ENCODE peak calls at places on chromosomes 16 and 17, in eight cellular contexts. One of them, this sample, is unnamed.

GRCh38 chr16:47370536-47370935 is 90.3 kb downstream of the ITFG1 start:
- DNase-seq in AG20443: no peak
- DNase-seq in occipital lobe: no peak
- DNase-seq in stimulated activated CD8-positive, alpha-beta memory T cell treated with anti-CD3 and anti-CD28 coated beads, Interleukin-12 subunit alpha, Interleukin-12 subunit beta, amount 100 ng/mL, for 4 hours: no peak
- DNase-seq in hepatic stellate cell: no peak
- DNase-seq in hepatocyte: no peak
- DNase-seq in stimulated activated CD4-positive, alpha-beta T cell treated with anti-CD3 and anti-CD28 coated beads, Interleukin-4, amount 100 ng/mL, for 24 hours: no peak
- DNase-seq in naive B cell: no peak
- DNase-seq in this sample: no peak

GRCh38 chr16:4364196-4365013 is 7.2 kb upstream of the VASN start:
- DNase-seq in stimulated activated CD4-positive, alpha-beta T cell treated with anti-CD3 and anti-CD28 coated beads, Interleukin-4, amount 100 ng/mL, for 24 hours: no peak
- DNase-seq in AG20443: no peak
- DNase-seq in hepatocyte: no peak
- DNase-seq in naive B cell: no peak
- DNase-seq in hepatic stellate cell: no peak
- DNase-seq in occipital lobe: no peak
- DNase-seq in stimulated activated CD8-positive, alpha-beta memory T cell treated with anti-CD3 and anti-CD28 coated beads, Interleukin-12 subunit alpha, Interleukin-12 subunit beta, amount 100 ng/mL, for 4 hours: no peak
- DNase-seq in this sample: no peak

GRCh38 chr16:15915555-15916081 is 27.2 kb upstream of the CEP20 start:
- DNase-seq in occipital lobe: no peak
- DNase-seq in hepatic stellate cell: no peak
- DNase-seq in stimulated activated CD4-positive, alpha-beta T cell treated with anti-CD3 and anti-CD28 coated beads, Interleukin-4, amount 100 ng/mL, for 24 hours: no peak
- DNase-seq in stimulated activated CD8-positive, alpha-beta memory T cell treated with anti-CD3 and anti-CD28 coated beads, Interleukin-12 subunit alpha, Interleukin-12 subunit beta, amount 100 ng/mL, for 4 hours: no peak
- DNase-seq in hepatocyte: no peak
- DNase-seq in naive B cell: no peak
- DNase-seq in AG20443: no peak
- DNase-seq in this sample: no peak

GRCh38 chr17:17859909-17860760 is 23.3 kb upstream of the SREBF1 start:
- DNase-seq in naive B cell: peak; percentile 67
- DNase-seq in stimulated activated CD8-positive, alpha-beta memory T cell treated with anti-CD3 and anti-CD28 coated beads, Interleukin-12 subunit alpha, Interleukin-12 subunit beta, amount 100 ng/mL, for 4 hours: peak; percentile 49
- DNase-seq in stimulated activated CD4-positive, alpha-beta T cell treated with anti-CD3 and anti-CD28 coated beads, Interleukin-4, amount 100 ng/mL, for 24 hours: peak; percentile 73
- DNase-seq in AG20443: peak; percentile 89
- DNase-seq in hepatocyte: peak; percentile 79
- DNase-seq in occipital lobe: peak; percentile 46
- DNase-seq in hepatic stellate cell: peak; percentile 84
- DNase-seq in this sample: peak; percentile 77

GRCh38 chr16:7350801-7351200 is 18.2 kb downstream of the RBFOX1 start:
- DNase-seq in stimulated activated CD4-positive, alpha-beta T cell treated with anti-CD3 and anti-CD28 coated beads, Interleukin-4, amount 100 ng/mL, for 24 hours: no peak
- DNase-seq in AG20443: no peak
- DNase-seq in occipital lobe: no peak
- DNase-seq in hepatocyte: no peak
- DNase-seq in hepatic stellate cell: no peak
- DNase-seq in naive B cell: no peak
- DNase-seq in stimulated activated CD8-positive, alpha-beta memory T cell treated with anti-CD3 and anti-CD28 coated beads, Interleukin-12 subunit alpha, Interleukin-12 subunit beta, amount 100 ng/mL, for 4 hours: no peak
- DNase-seq in this sample: no peak

GRCh38 chr17:58710948-58711552 is 18.6 kb downstream of the RAD51C start:
- DNase-seq in naive B cell: peak; percentile 47
- DNase-seq in AG20443: peak; percentile 30
- DNase-seq in hepatic stellate cell: peak; percentile 15
- DNase-seq in occipital lobe: no peak
- DNase-seq in stimulated activated CD8-positive, alpha-beta memory T cell treated with anti-CD3 and anti-CD28 coated beads, Interleukin-12 subunit alpha, Interleukin-12 subunit beta, amount 100 ng/mL, for 4 hours: no peak
- DNase-seq in stimulated activated CD4-positive, alpha-beta T cell treated with anti-CD3 and anti-CD28 coated beads, Interleukin-4, amount 100 ng/mL, for 24 hours: peak; percentile 58
- DNase-seq in hepatocyte: peak; percentile 85
- DNase-seq in this sample: peak; percentile 49

GRCh38 chr16:180101-180920 is at the start of gene HBQ1:
- DNase-seq in AG20443: peak; percentile 89
- DNase-seq in occipital lobe: no peak
- DNase-seq in hepatic stellate cell: peak; percentile 72
- DNase-seq in stimulated activated CD4-positive, alpha-beta T cell treated with anti-CD3 and anti-CD28 coated beads, Interleukin-4, amount 100 ng/mL, for 24 hours: peak; percentile 30
- DNase-seq in naive B cell: peak; percentile 20
- DNase-seq in stimulated activated CD8-positive, alpha-beta memory T cell treated with anti-CD3 and anti-CD28 coated beads, Interleukin-12 subunit alpha, Interleukin-12 subunit beta, amount 100 ng/mL, for 4 hours: peak; percentile 27
- DNase-seq in hepatocyte: peak; percentile 66
- DNase-seq in this sample: peak; percentile 75

GRCh38 chr17:80457236-80457856 is 19.1 kb downstream of the NPTX1 start:
- DNase-seq in occipital lobe: no peak
- DNase-seq in stimulated activated CD8-positive, alpha-beta memory T cell treated with anti-CD3 and anti-CD28 coated beads, Interleukin-12 subunit alpha, Interleukin-12 subunit beta, amount 100 ng/mL, for 4 hours: no peak
- DNase-seq in naive B cell: no peak
- DNase-seq in hepatocyte: no peak
- DNase-seq in AG20443: no peak
- DNase-seq in stimulated activated CD4-positive, alpha-beta T cell treated with anti-CD3 and anti-CD28 coated beads, Interleukin-4, amount 100 ng/mL, for 24 hours: no peak
- DNase-seq in hepatic stellate cell: no peak
- DNase-seq in this sample: peak; percentile 34

GRCh38 chr17:52986056-52986662 is 827.6 kb upstream of the CA10 start:
- DNase-seq in hepatocyte: no peak
- DNase-seq in hepatic stellate cell: no peak
- DNase-seq in stimulated activated CD8-positive, alpha-beta memory T cell treated with anti-CD3 and anti-CD28 coated beads, Interleukin-12 subunit alpha, Interleukin-12 subunit beta, amount 100 ng/mL, for 4 hours: no peak
- DNase-seq in AG20443: no peak
- DNase-seq in occipital lobe: no peak
- DNase-seq in naive B cell: no peak
- DNase-seq in stimulated activated CD4-positive, alpha-beta T cell treated with anti-CD3 and anti-CD28 coated beads, Interleukin-4, amount 100 ng/mL, for 24 hours: no peak
- DNase-seq in this sample: no peak

GRCh38 chr17:2815781-2816185 is 19.5 kb downstream of the RAP1GAP2 start:
- DNase-seq in AG20443: no peak
- DNase-seq in stimulated activated CD8-positive, alpha-beta memory T cell treated with anti-CD3 and anti-CD28 coated beads, Interleukin-12 subunit alpha, Interleukin-12 subunit beta, amount 100 ng/mL, for 4 hours: no peak
- DNase-seq in stimulated activated CD4-positive, alpha-beta T cell treated with anti-CD3 and anti-CD28 coated beads, Interleukin-4, amount 100 ng/mL, for 24 hours: no peak
- DNase-seq in occipital lobe: no peak
- DNase-seq in hepatocyte: peak; percentile 64
- DNase-seq in naive B cell: no peak
- DNase-seq in hepatic stellate cell: no peak
- DNase-seq in this sample: no peak

GRCh38 chr16:56851671-56852400 is 13.2 kb upstream of the SLC12A3 start:
- DNase-seq in hepatocyte: no peak
- DNase-seq in hepatic stellate cell: no peak
- DNase-seq in AG20443: peak; percentile 43
- DNase-seq in stimulated activated CD8-positive, alpha-beta memory T cell treated with anti-CD3 and anti-CD28 coated beads, Interleukin-12 subunit alpha, Interleukin-12 subunit beta, amount 100 ng/mL, for 4 hours: no peak
- DNase-seq in naive B cell: no peak
- DNase-seq in stimulated activated CD4-positive, alpha-beta T cell treated with anti-CD3 and anti-CD28 coated beads, Interleukin-4, amount 100 ng/mL, for 24 hours: no peak
- DNase-seq in occipital lobe: no peak
- DNase-seq in this sample: no peak

GRCh38 chr17:58595194-58595792 is 80.9 kb upstream of the MTMR4 start:
- DNase-seq in hepatocyte: no peak
- DNase-seq in stimulated activated CD8-positive, alpha-beta memory T cell treated with anti-CD3 and anti-CD28 coated beads, Interleukin-12 subunit alpha, Interleukin-12 subunit beta, amount 100 ng/mL, for 4 hours: no peak
- DNase-seq in naive B cell: no peak
- DNase-seq in stimulated activated CD4-positive, alpha-beta T cell treated with anti-CD3 and anti-CD28 coated beads, Interleukin-4, amount 100 ng/mL, for 24 hours: no peak
- DNase-seq in occipital lobe: no peak
- DNase-seq in AG20443: no peak
- DNase-seq in hepatic stellate cell: no peak
- DNase-seq in this sample: no peak

GRCh38 chr16:57741660-57742191 is 6.2 kb downstream of the KATNB1 start:
- DNase-seq in stimulated activated CD4-positive, alpha-beta T cell treated with anti-CD3 and anti-CD28 coated beads, Interleukin-4, amount 100 ng/mL, for 24 hours: no peak
- DNase-seq in occipital lobe: no peak
- DNase-seq in hepatocyte: no peak
- DNase-seq in AG20443: no peak
- DNase-seq in stimulated activated CD8-positive, alpha-beta memory T cell treated with anti-CD3 and anti-CD28 coated beads, Interleukin-12 subunit alpha, Interleukin-12 subunit beta, amount 100 ng/mL, for 4 hours: no peak
- DNase-seq in naive B cell: no peak
- DNase-seq in hepatic stellate cell: no peak
- DNase-seq in this sample: no peak

GRCh38 chr16:21222495-21223337 is 10.8 kb upstream of the ANKS4B start:
- DNase-seq in hepatocyte: no peak
- DNase-seq in AG20443: no peak
- DNase-seq in naive B cell: no peak
- DNase-seq in stimulated activated CD8-positive, alpha-beta memory T cell treated with anti-CD3 and anti-CD28 coated beads, Interleukin-12 subunit alpha, Interleukin-12 subunit beta, amount 100 ng/mL, for 4 hours: no peak
- DNase-seq in occipital lobe: no peak
- DNase-seq in hepatic stellate cell: no peak
- DNase-seq in stimulated activated CD4-positive, alpha-beta T cell treated with anti-CD3 and anti-CD28 coated beads, Interleukin-4, amount 100 ng/mL, for 24 hours: no peak
- DNase-seq in this sample: no peak

GRCh38 chr17:155576-155975 is 18.2 kb downstream of the SCGB1C2 start:
- DNase-seq in stimulated activated CD8-positive, alpha-beta memory T cell treated with anti-CD3 and anti-CD28 coated beads, Interleukin-12 subunit alpha, Interleukin-12 subunit beta, amount 100 ng/mL, for 4 hours: no peak
- DNase-seq in AG20443: no peak
- DNase-seq in occipital lobe: no peak
- DNase-seq in naive B cell: no peak
- DNase-seq in hepatic stellate cell: no peak
- DNase-seq in hepatocyte: no peak
- DNase-seq in stimulated activated CD4-positive, alpha-beta T cell treated with anti-CD3 and anti-CD28 coated beads, Interleukin-4, amount 100 ng/mL, for 24 hours: no peak
- DNase-seq in this sample: no peak

GRCh38 chr17:56661906-56662305 is 68.4 kb downstream of the NOG start:
- DNase-seq in stimulated activated CD8-positive, alpha-beta memory T cell treated with anti-CD3 and anti-CD28 coated beads, Interleukin-12 subunit alpha, Interleukin-12 subunit beta, amount 100 ng/mL, for 4 hours: no peak
- DNase-seq in AG20443: no peak
- DNase-seq in stimulated activated CD4-positive, alpha-beta T cell treated with anti-CD3 and anti-CD28 coated beads, Interleukin-4, amount 100 ng/mL, for 24 hours: no peak
- DNase-seq in occipital lobe: no peak
- DNase-seq in hepatocyte: no peak
- DNase-seq in hepatic stellate cell: no peak
- DNase-seq in naive B cell: no peak
- DNase-seq in this sample: no peak

GRCh38 chr16:66553223-66553622 is 847 bp downstream of the CKLF start:
- DNase-seq in hepatic stellate cell: no peak
- DNase-seq in naive B cell: no peak
- DNase-seq in hepatocyte: no peak
- DNase-seq in stimulated activated CD8-positive, alpha-beta memory T cell treated with anti-CD3 and anti-CD28 coated beads, Interleukin-12 subunit alpha, Interleukin-12 subunit beta, amount 100 ng/mL, for 4 hours: no peak
- DNase-seq in occipital lobe: no peak
- DNase-seq in stimulated activated CD4-positive, alpha-beta T cell treated with anti-CD3 and anti-CD28 coated beads, Interleukin-4, amount 100 ng/mL, for 24 hours: no peak
- DNase-seq in AG20443: peak; percentile 16
- DNase-seq in this sample: no peak

GRCh38 chr17:1834378-1835149 is 4.8 kb downstream of the RPA1 start:
- DNase-seq in hepatocyte: no peak
- DNase-seq in AG20443: no peak
- DNase-seq in occipital lobe: no peak
- DNase-seq in hepatic stellate cell: no peak
- DNase-seq in stimulated activated CD8-positive, alpha-beta memory T cell treated with anti-CD3 and anti-CD28 coated beads, Interleukin-12 subunit alpha, Interleukin-12 subunit beta, amount 100 ng/mL, for 4 hours: no peak
- DNase-seq in naive B cell: no peak
- DNase-seq in stimulated activated CD4-positive, alpha-beta T cell treated with anti-CD3 and anti-CD28 coated beads, Interleukin-4, amount 100 ng/mL, for 24 hours: peak; percentile 58
- DNase-seq in this sample: peak; percentile 25

GRCh38 chr17:5630434-5630833 is 46.1 kb upstream of the NLRP1 start:
- DNase-seq in hepatocyte: no peak
- DNase-seq in AG20443: peak; percentile 81
- DNase-seq in stimulated activated CD4-positive, alpha-beta T cell treated with anti-CD3 and anti-CD28 coated beads, Interleukin-4, amount 100 ng/mL, for 24 hours: no peak
- DNase-seq in occipital lobe: no peak
- DNase-seq in hepatic stellate cell: peak; percentile 72
- DNase-seq in naive B cell: no peak
- DNase-seq in stimulated activated CD8-positive, alpha-beta memory T cell treated with anti-CD3 and anti-CD28 coated beads, Interleukin-12 subunit alpha, Interleukin-12 subunit beta, amount 100 ng/mL, for 4 hours: no peak
- DNase-seq in this sample: no peak

GRCh38 chr16:51121850-51122249 is 29.2 kb downstream of the SALL1 start:
- DNase-seq in stimulated activated CD8-positive, alpha-beta memory T cell treated with anti-CD3 and anti-CD28 coated beads, Interleukin-12 subunit alpha, Interleukin-12 subunit beta, amount 100 ng/mL, for 4 hours: no peak
- DNase-seq in occipital lobe: no peak
- DNase-seq in naive B cell: no peak
- DNase-seq in hepatic stellate cell: no peak
- DNase-seq in hepatocyte: no peak
- DNase-seq in stimulated activated CD4-positive, alpha-beta T cell treated with anti-CD3 and anti-CD28 coated beads, Interleukin-4, amount 100 ng/mL, for 24 hours: no peak
- DNase-seq in AG20443: no peak
- DNase-seq in this sample: no peak

GRCh38 chr16:57516176-57516725 is 20.1 kb downstream of the CCDC102A start:
- DNase-seq in stimulated activated CD8-positive, alpha-beta memory T cell treated with anti-CD3 and anti-CD28 coated beads, Interleukin-12 subunit alpha, Interleukin-12 subunit beta, amount 100 ng/mL, for 4 hours: no peak
- DNase-seq in stimulated activated CD4-positive, alpha-beta T cell treated with anti-CD3 and anti-CD28 coated beads, Interleukin-4, amount 100 ng/mL, for 24 hours: no peak
- DNase-seq in AG20443: no peak
- DNase-seq in hepatocyte: no peak
- DNase-seq in occipital lobe: no peak
- DNase-seq in hepatic stellate cell: no peak
- DNase-seq in naive B cell: no peak
- DNase-seq in this sample: no peak

GRCh38 chr17:81865733-81866439 is 5.3 kb downstream of the ARHGDIA start:
- DNase-seq in AG20443: no peak
- DNase-seq in naive B cell: no peak
- DNase-seq in hepatocyte: no peak
- DNase-seq in stimulated activated CD4-positive, alpha-beta T cell treated with anti-CD3 and anti-CD28 coated beads, Interleukin-4, amount 100 ng/mL, for 24 hours: no peak
- DNase-seq in occipital lobe: no peak
- DNase-seq in stimulated activated CD8-positive, alpha-beta memory T cell treated with anti-CD3 and anti-CD28 coated beads, Interleukin-12 subunit alpha, Interleukin-12 subunit beta, amount 100 ng/mL, for 4 hours: no peak
- DNase-seq in hepatic stellate cell: no peak
- DNase-seq in this sample: no peak

GRCh38 chr16:72428611-72429376 is 256.8 kb upstream of the PMFBP1 start:
- DNase-seq in stimulated activated CD4-positive, alpha-beta T cell treated with anti-CD3 and anti-CD28 coated beads, Interleukin-4, amount 100 ng/mL, for 24 hours: no peak
- DNase-seq in hepatic stellate cell: no peak
- DNase-seq in occipital lobe: peak; percentile 56
- DNase-seq in naive B cell: no peak
- DNase-seq in stimulated activated CD8-positive, alpha-beta memory T cell treated with anti-CD3 and anti-CD28 coated beads, Interleukin-12 subunit alpha, Interleukin-12 subunit beta, amount 100 ng/mL, for 4 hours: no peak
- DNase-seq in hepatocyte: no peak
- DNase-seq in AG20443: no peak
- DNase-seq in this sample: no peak

GRCh38 chr16:56932588-56933265 is 785 bp downstream of the HERPUD1 start:
- DNase-seq in occipital lobe: peak; percentile 74
- DNase-seq in hepatic stellate cell: peak; percentile 52
- DNase-seq in AG20443: peak; percentile 63
- DNase-seq in naive B cell: no peak
- DNase-seq in hepatocyte: peak; percentile 80
- DNase-seq in stimulated activated CD4-positive, alpha-beta T cell treated with anti-CD3 and anti-CD28 coated beads, Interleukin-4, amount 100 ng/mL, for 24 hours: peak; percentile 45
- DNase-seq in stimulated activated CD8-positive, alpha-beta memory T cell treated with anti-CD3 and anti-CD28 coated beads, Interleukin-12 subunit alpha, Interleukin-12 subunit beta, amount 100 ng/mL, for 4 hours: peak; percentile 17
- DNase-seq in this sample: peak; percentile 56

GRCh38 chr17:11991461-11991860 is 5.8 kb downstream of the ZNF18 start:
- DNase-seq in stimulated activated CD4-positive, alpha-beta T cell treated with anti-CD3 and anti-CD28 coated beads, Interleukin-4, amount 100 ng/mL, for 24 hours: no peak
- DNase-seq in naive B cell: no peak
- DNase-seq in occipital lobe: no peak
- DNase-seq in stimulated activated CD8-positive, alpha-beta memory T cell treated with anti-CD3 and anti-CD28 coated beads, Interleukin-12 subunit alpha, Interleukin-12 subunit beta, amount 100 ng/mL, for 4 hours: no peak
- DNase-seq in hepatic stellate cell: no peak
- DNase-seq in AG20443: no peak
- DNase-seq in hepatocyte: no peak
- DNase-seq in this sample: no peak

GRCh38 chr17:50579399-50579798 is 18.9 kb downstream of the CACNA1G start:
- DNase-seq in AG20443: no peak
- DNase-seq in stimulated activated CD8-positive, alpha-beta memory T cell treated with anti-CD3 and anti-CD28 coated beads, Interleukin-12 subunit alpha, Interleukin-12 subunit beta, amount 100 ng/mL, for 4 hours: no peak
- DNase-seq in hepatocyte: no peak
- DNase-seq in occipital lobe: no peak
- DNase-seq in naive B cell: no peak
- DNase-seq in stimulated activated CD4-positive, alpha-beta T cell treated with anti-CD3 and anti-CD28 coated beads, Interleukin-4, amount 100 ng/mL, for 24 hours: no peak
- DNase-seq in hepatic stellate cell: no peak
- DNase-seq in this sample: no peak